ENCODE peak calls at places on chromosomes 5 and 9, in six cellular contexts. One of them, this sample, is unnamed.

GRCh38 chr5:126676195-126676624 is 75.5 kb downstream of the PHAX start:
- DNase-seq in HCT116: peak
- DNase-seq in psoas muscle: no peak
- DNase-seq in right lobe of liver: peak
- DNase-seq in IMR-90: peak
- DNase-seq in OCI-LY7: peak
- DNase-seq in this sample: peak

GRCh38 chr5:132294728-132295504 is 722 bp downstream of the SLC22A4 start:
- DNase-seq in HCT116: peak
- DNase-seq in psoas muscle: peak
- DNase-seq in right lobe of liver: peak
- DNase-seq in IMR-90: peak
- DNase-seq in OCI-LY7: no peak
- DNase-seq in this sample: peak

GRCh38 chr9:89750117-89750551 is 145.3 kb downstream of the GADD45G start:
- DNase-seq in HCT116: no peak
- DNase-seq in psoas muscle: no peak
- DNase-seq in right lobe of liver: no peak
- DNase-seq in IMR-90: no peak
- DNase-seq in OCI-LY7: no peak
- DNase-seq in this sample: no peak

GRCh38 chr5:11617080-11617479 is 287.2 kb downstream of the CTNND2 start:
- DNase-seq in HCT116: no peak
- DNase-seq in psoas muscle: no peak
- DNase-seq in right lobe of liver: no peak
- DNase-seq in IMR-90: no peak
- DNase-seq in OCI-LY7: no peak
- DNase-seq in this sample: no peak

GRCh38 chr9:104915049-104915448 is 12.9 kb downstream of the ABCA1 start:
- DNase-seq in HCT116: no peak
- DNase-seq in psoas muscle: peak
- DNase-seq in right lobe of liver: no peak
- DNase-seq in IMR-90: no peak
- DNase-seq in OCI-LY7: no peak
- DNase-seq in this sample: no peak

GRCh38 chr9:129860653-129861446 is 25.6 kb downstream of the USP20 start:
- DNase-seq in HCT116: no peak
- DNase-seq in psoas muscle: peak
- DNase-seq in right lobe of liver: no peak
- DNase-seq in IMR-90: no peak
- DNase-seq in OCI-LY7: no peak
- DNase-seq in this sample: no peak

GRCh38 chr5:148623101-148623500 is 31.2 kb downstream of the HTR4 start:
- DNase-seq in HCT116: no peak
- DNase-seq in psoas muscle: no peak
- DNase-seq in right lobe of liver: no peak
- DNase-seq in IMR-90: no peak
- DNase-seq in OCI-LY7: no peak
- DNase-seq in this sample: no peak

GRCh38 chr9:124774131-124774978 is 2.6 kb upstream of the OLFML2A start:
- DNase-seq in HCT116: peak
- DNase-seq in psoas muscle: peak
- DNase-seq in right lobe of liver: peak
- DNase-seq in IMR-90: peak
- DNase-seq in OCI-LY7: peak
- DNase-seq in this sample: peak

GRCh38 chr5:133902521-133903118 is 65.8 kb downstream of the C5orf15 start:
- DNase-seq in HCT116: no peak
- DNase-seq in psoas muscle: no peak
- DNase-seq in right lobe of liver: no peak
- DNase-seq in IMR-90: no peak
- DNase-seq in OCI-LY7: no peak
- DNase-seq in this sample: no peak

GRCh38 chr5:40976836-40977235 is 67.5 kb downstream of the C7 start:
- DNase-seq in HCT116: no peak
- DNase-seq in psoas muscle: no peak
- DNase-seq in right lobe of liver: no peak
- DNase-seq in IMR-90: no peak
- DNase-seq in OCI-LY7: no peak
- DNase-seq in this sample: no peak

GRCh38 chr5:74499236-74499635 is 141.3 kb downstream of the ENC1 start:
- DNase-seq in HCT116: no peak
- DNase-seq in psoas muscle: no peak
- DNase-seq in right lobe of liver: no peak
- DNase-seq in IMR-90: no peak
- DNase-seq in OCI-LY7: no peak
- DNase-seq in this sample: no peak

GRCh38 chr5:84149094-84149493 is 235.6 kb downstream of the EDIL3 start:
- DNase-seq in HCT116: no peak
- DNase-seq in psoas muscle: no peak
- DNase-seq in right lobe of liver: no peak
- DNase-seq in IMR-90: no peak
- DNase-seq in OCI-LY7: no peak
- DNase-seq in this sample: no peak

GRCh38 chr9:83569326-83569725 is 31.1 kb upstream of the FRMD3 start:
- DNase-seq in HCT116: no peak
- DNase-seq in psoas muscle: no peak
- DNase-seq in right lobe of liver: no peak
- DNase-seq in IMR-90: no peak
- DNase-seq in OCI-LY7: no peak
- DNase-seq in this sample: peak

GRCh38 chr5:55668356-55668755 is 43.8 kb downstream of the SLC38A9 start:
- DNase-seq in HCT116: peak
- DNase-seq in psoas muscle: no peak
- DNase-seq in right lobe of liver: no peak
- DNase-seq in IMR-90: peak
- DNase-seq in OCI-LY7: peak
- DNase-seq in this sample: no peak

GRCh38 chr5:138448481-138449398 is 9.9 kb downstream of the REEP2 start:
- DNase-seq in HCT116: no peak
- DNase-seq in psoas muscle: no peak
- DNase-seq in right lobe of liver: no peak
- DNase-seq in IMR-90: peak
- DNase-seq in OCI-LY7: no peak
- DNase-seq in this sample: peak

GRCh38 chr9:105318729-105319513 is 74.5 kb downstream of the SLC44A1 start:
- DNase-seq in HCT116: no peak
- DNase-seq in psoas muscle: no peak
- DNase-seq in right lobe of liver: no peak
- DNase-seq in IMR-90: no peak
- DNase-seq in OCI-LY7: peak
- DNase-seq in this sample: peak

GRCh38 chr9:98989036-98990000 is 45.6 kb downstream of the COL15A1 start:
- DNase-seq in HCT116: peak
- DNase-seq in psoas muscle: peak
- DNase-seq in right lobe of liver: no peak
- DNase-seq in IMR-90: peak
- DNase-seq in OCI-LY7: peak
- DNase-seq in this sample: peak
- TF ChIP-seq CTCF in HCT116: no peak
- TF ChIP-seq CTCF in psoas muscle: no peak
- TF ChIP-seq CTCF in right lobe of liver: no peak
- TF ChIP-seq CTCF in IMR-90: peak
- TF ChIP-seq CTCF in OCI-LY7: peak
- TF ChIP-seq CTCF in this sample: peak

DNA sequence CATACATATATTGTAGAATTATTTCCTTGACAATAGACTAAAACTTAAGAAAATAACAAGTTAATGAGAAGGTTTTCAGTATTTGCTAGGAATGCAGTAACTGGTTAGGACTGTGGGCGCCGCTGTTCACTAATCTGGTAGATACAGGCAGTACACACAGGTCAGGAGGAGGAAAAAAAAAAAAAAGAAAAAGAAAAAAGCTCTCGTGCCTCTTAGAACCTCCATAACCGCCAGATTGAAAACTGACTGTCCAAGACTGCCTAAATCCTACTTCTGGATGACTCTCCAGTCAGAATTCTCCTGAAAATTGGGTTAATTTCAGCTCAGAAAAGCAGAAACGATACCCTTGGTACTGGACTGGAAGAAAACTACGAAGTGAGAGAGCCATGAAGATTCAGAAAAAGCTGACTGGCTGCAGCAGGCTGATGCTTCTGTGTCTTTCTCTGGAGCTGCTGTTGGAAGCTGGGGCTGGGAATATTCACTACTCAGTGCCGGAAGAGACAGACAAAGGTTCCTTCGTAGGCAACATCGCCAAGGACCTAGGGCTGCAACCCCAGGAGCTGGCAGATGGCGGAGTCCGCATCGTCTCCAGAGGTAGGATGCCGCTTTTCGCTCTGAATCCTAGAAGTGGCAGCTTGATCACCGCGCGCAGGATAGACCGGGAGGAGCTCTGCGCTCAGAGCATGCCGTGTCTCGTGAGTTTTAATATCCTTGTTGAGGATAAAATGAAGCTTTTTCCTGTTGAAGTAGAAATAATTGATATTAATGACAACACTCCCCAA is at the start of gene PCDHGA1:
- DNase-seq in HCT116: no peak
- DNase-seq in psoas muscle: no peak
- DNase-seq in right lobe of liver: no peak
- DNase-seq in IMR-90: peak
- DNase-seq in OCI-LY7: peak
- DNase-seq in this sample: peak
- H3K4me3 ChIP-seq in HCT116: no peak
- H3K4me3 ChIP-seq in psoas muscle: peak
- H3K4me3 ChIP-seq in right lobe of liver: no peak
- H3K4me3 ChIP-seq in IMR-90: peak
- H3K4me3 ChIP-seq in OCI-LY7: peak
- H3K4me3 ChIP-seq in this sample: peak

DNA sequence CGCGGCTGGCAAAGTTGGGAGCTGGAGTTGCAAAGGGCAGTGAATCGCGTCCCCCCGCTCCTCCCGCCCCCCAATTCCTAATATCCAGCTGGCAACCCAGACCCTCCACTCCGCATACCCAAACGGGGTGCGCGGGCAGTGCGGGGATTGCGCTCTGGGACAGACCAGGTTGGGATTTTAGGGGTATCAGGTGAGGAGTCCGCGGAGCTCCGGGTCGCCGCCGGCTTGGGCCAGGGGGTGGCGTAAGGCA is 553 bp downstream of the IQGAP2 start:
- DNase-seq in HCT116: no peak
- DNase-seq in psoas muscle: no peak
- DNase-seq in right lobe of liver: no peak
- DNase-seq in IMR-90: no peak
- DNase-seq in OCI-LY7: no peak
- DNase-seq in this sample: no peak
- TF ChIP-seq CTCF in HCT116: no peak
- TF ChIP-seq CTCF in psoas muscle: no peak
- TF ChIP-seq CTCF in right lobe of liver: peak
- TF ChIP-seq CTCF in IMR-90: no peak
- TF ChIP-seq CTCF in OCI-LY7: peak
- TF ChIP-seq CTCF in this sample: peak

GRCh38 chr5:61409568-61409967 is 77.5 kb downstream of the ZSWIM6 start:
- DNase-seq in HCT116: peak
- DNase-seq in psoas muscle: no peak
- DNase-seq in right lobe of liver: no peak
- DNase-seq in IMR-90: peak
- DNase-seq in OCI-LY7: no peak
- DNase-seq in this sample: no peak
- H3K4me3 ChIP-seq in HCT116: peak
- H3K4me3 ChIP-seq in psoas muscle: peak
- H3K4me3 ChIP-seq in right lobe of liver: no peak
- H3K4me3 ChIP-seq in IMR-90: no peak
- H3K4me3 ChIP-seq in OCI-LY7: no peak
- H3K4me3 ChIP-seq in this sample: no peak

DNA sequence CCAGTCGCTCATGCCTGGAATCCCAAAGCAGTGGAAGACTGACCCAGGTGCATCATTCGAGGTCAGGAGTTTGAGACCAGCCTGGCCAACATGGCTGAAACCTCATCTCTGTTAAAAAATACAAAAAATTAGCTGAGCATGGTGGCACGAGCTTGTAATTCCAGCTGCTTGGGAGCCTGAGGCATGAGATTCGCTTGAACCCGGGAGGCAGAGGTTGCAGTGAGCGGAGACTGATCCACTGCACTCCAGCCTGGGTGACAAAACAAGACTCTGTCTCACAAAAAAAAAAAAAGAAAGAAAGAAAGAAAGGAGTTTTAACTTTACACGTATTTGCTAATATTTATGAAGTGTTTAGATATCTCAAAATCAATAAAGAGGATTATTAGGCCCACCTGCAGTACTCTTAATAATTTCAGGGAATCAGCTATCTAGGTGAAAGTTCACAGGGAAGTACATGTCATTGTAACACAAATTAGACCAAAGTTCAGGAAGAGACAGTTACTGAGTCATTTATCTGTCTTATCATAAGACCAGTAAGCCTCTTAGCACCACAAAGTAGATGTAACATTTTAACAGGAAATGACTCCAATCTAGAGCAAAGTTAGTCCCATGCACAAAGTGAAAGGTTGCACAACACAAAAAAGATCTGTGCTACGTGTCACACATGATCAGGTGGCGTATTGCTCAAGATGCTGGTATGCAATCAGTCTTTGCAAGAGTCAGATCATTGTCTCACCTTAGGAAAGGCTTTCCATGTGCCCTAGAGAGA is 34.1 kb upstream of the PLIN2 start:
- DNase-seq in HCT116: peak
- DNase-seq in psoas muscle: no peak
- DNase-seq in right lobe of liver: peak
- DNase-seq in IMR-90: peak
- DNase-seq in OCI-LY7: no peak
- DNase-seq in this sample: peak
- TF ChIP-seq CTCF in HCT116: no peak
- TF ChIP-seq CTCF in psoas muscle: no peak
- TF ChIP-seq CTCF in right lobe of liver: no peak
- TF ChIP-seq CTCF in IMR-90: no peak
- TF ChIP-seq CTCF in OCI-LY7: no peak
- TF ChIP-seq CTCF in this sample: no peak

DNA sequence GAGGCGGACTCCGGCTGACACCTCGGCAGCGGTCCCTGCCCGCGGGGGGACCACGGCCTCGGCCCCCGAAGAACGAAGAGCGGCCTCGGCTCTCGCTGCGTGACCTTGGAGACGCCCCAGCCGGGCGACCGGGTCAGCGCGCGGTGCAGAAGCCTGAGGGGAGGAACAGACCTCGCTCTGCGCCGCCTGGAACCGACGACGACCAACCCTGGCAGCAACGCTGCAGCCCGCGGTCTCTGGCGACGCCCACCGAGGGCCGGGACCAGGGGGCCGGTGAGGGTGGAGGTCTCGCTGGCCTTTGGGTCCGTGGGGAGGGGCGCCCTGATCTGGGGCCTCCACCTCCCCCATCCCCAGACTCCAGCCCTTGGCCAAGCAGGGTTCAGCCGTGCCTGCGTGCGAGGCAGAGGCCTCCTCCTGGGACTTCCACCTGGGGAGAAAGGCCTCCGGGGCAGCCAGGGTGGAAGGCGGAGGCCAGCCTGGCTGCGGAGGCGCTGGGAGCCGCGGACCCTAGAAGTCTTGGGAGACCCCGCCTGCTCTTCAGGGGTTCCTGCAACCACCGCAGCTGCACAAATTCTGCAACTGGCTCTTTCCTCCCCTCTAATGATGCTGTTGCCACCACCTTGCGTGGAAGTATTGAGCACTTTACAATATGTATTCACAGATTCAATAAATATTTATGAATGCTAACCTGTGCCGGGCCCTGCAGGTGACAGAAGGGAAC is 44.3 kb upstream of the SLC12A7 start:
- DNase-seq in HCT116: no peak
- DNase-seq in psoas muscle: no peak
- DNase-seq in right lobe of liver: no peak
- DNase-seq in IMR-90: no peak
- DNase-seq in OCI-LY7: no peak
- DNase-seq in this sample: no peak
- H3K4me3 ChIP-seq in HCT116: no peak
- H3K4me3 ChIP-seq in psoas muscle: peak
- H3K4me3 ChIP-seq in right lobe of liver: no peak
- H3K4me3 ChIP-seq in IMR-90: no peak
- H3K4me3 ChIP-seq in OCI-LY7: no peak
- H3K4me3 ChIP-seq in this sample: no peak